ENCODE peak calls at places on chromosome 19, in six cellular contexts. O is activated CD4-positive, alpha-beta T cell treated with anti-CD3 and anti-CD28 coated beads, Interleukin-2, amount 10 ng/mL, durations not matched to agents 7 days and 5 days; A is left cardiac atrium; W is stimulated activated CD4-positive, alpha-beta T cell treated with anti-CD3 and anti-CD28 coated beads, Interleukin-15, amount 100 ng/mL, for 1 hour; M is dorsolateral prefrontal cortex; I is hippocampal formation. G is an unnamed sample.
A peak's percentile ranks its signal among the peaks of the same experiment; 100 is the strongest.

GRCh38 chr19:55376381-55376933 is at the start of gene TMEM190:
- DNase-seq in O (no peak), A (no peak), W (no peak), M (no peak), I (no peak), G (no peak)

GRCh38 chr19:45947926-45948325 is 25.7 kb downstream of the NOVA2 start:
- DNase-seq in O (no peak), A (no peak), W (no peak), M (no peak), I (no peak), G (no peak)

GRCh38 chr19:31092189-31092753 is 257.0 kb downstream of the TSHZ3 start:
- DNase-seq in O (no peak), A (no peak), W (no peak), M (no peak), I (no peak), G (no peak)

GRCh38 chr19:14370169-14370998 is 10.9 kb upstream of the ADGRE5 start:
- DNase-seq in O (peak; percentile 70), A (no peak), W (no peak), M (no peak), I (no peak), G (no peak)

GRCh38 chr19:7515471-7516226 is at the start of gene ZNF358:
- DNase-seq in O (peak; percentile 33), A (peak; percentile 86), W (no peak), M (peak; percentile 78), I (peak; percentile 75), G (no peak)

GRCh38 chr19:23262892-23263291 is 12.7 kb upstream of the ZNF724 start:
- DNase-seq in O (no peak), A (no peak), W (no peak), M (no peak), I (no peak), G (no peak)

GRCh38 chr19:9130965-9131364 is 4.2 kb upstream of the OR7G3 start:
- DNase-seq in O (no peak), A (no peak), W (no peak), M (no peak), I (no peak), G (no peak)

GRCh38 chr19:38665950-38666661 is 18.7 kb downstream of the ACTN4 start:
- DNase-seq in O (no peak), A (peak; percentile 87), W (no peak), M (peak; percentile 45), I (no peak), G (no peak)

GRCh38 chr19:4911314-4911713 is 2.0 kb downstream of the UHRF1 start:
- DNase-seq in O (no peak), A (no peak), W (no peak), M (no peak), I (peak; percentile 10), G (no peak)

GRCh38 chr19:677601-678380 is 1.6 kb downstream of the FSTL3 start:
- DNase-seq in O (no peak), A (no peak), W (no peak), M (no peak), I (no peak), G (no peak)

GRCh38 chr19:7787141-7787540 is 24.1 kb downstream of the CLEC4M start:
- DNase-seq in O (no peak), A (peak; percentile 29), W (no peak), M (no peak), I (no peak), G (no peak)

GRCh38 chr19:41303941-41304340 is 6.0 kb upstream of the CCDC97 start:
- DNase-seq in O (no peak), A (no peak), W (no peak), M (no peak), I (no peak), G (no peak)

GRCh38 chr19:1871140-1871597 is 7.8 kb upstream of the KLF16 start:
- DNase-seq in O (no peak), A (no peak), W (no peak), M (no peak), I (no peak), G (no peak)

GRCh38 chr19:1474011-1474764 is 4.8 kb downstream of the C19orf25 start:
- DNase-seq in O (no peak), A (no peak), W (no peak), M (peak; percentile 68), I (peak; percentile 49), G (no peak)

GRCh38 chr19:2549701-2550191 is 73.8 kb downstream of the GADD45B start:
- DNase-seq in O (no peak), A (peak; percentile 83), W (no peak), M (peak; percentile 91), I (peak; percentile 81), G (no peak)

GRCh38 chr19:13597625-13598024 is 91.3 kb upstream of the CACNA1A start:
- DNase-seq in O (peak; percentile 67), A (no peak), W (peak; percentile 13), M (peak; percentile 44), I (peak; percentile 41), G (no peak)

GRCh38 chr19:33740811-33741396 is 55.8 kb upstream of the KCTD15 start:
- DNase-seq in O (peak; percentile 52), A (no peak), W (no peak), M (no peak), I (no peak), G (no peak)

GRCh38 chr19:2425622-2426581 is 1.5 kb downstream of the TIMM13 start:
- DNase-seq in O (no peak), A (no peak), W (no peak), M (no peak), I (no peak), G (no peak)

GRCh38 chr19:18122860-18123795 is 25.6 kb downstream of the MAST3 start:
- DNase-seq in O (no peak), A (no peak), W (no peak), M (no peak), I (no peak), G (no peak)

GRCh38 chr19:34228347-34228746 is 26.0 kb upstream of the GARRE1 start:
- DNase-seq in O (no peak), A (no peak), W (no peak), M (no peak), I (no peak), G (no peak)

GRCh38 chr19:14718522-14719113 is 28.8 kb downstream of the ZNF333 start:
- DNase-seq in O (no peak), A (no peak), W (no peak), M (no peak), I (no peak), G (no peak)